ENCODE peak calls at places on chromosomes 16 and 17, in seven cellular contexts. Q, U, F, X, H, I and L are unnamed samples.

GRCh38 chr17:35709874-35710273 is 21.6 kb upstream of the RASL10B start:
- DNase-seq in Q (no peak), U (no peak), F (no peak), X (no peak), H (no peak), I (no peak), L (no peak)

GRCh38 chr16:87003414-87003755 is 313.8 kb downstream of the C16orf95 start:
- DNase-seq in Q (no peak), U (no peak), F (no peak), X (no peak), H (no peak), I (no peak), L (no peak)

GRCh38 chr17:63390090-63390489 is 56.0 kb downstream of the CYB561 start:
- DNase-seq in Q (no peak), U (no peak), F (no peak), X (no peak), H (no peak), I (no peak), L (no peak)

GRCh38 chr16:87534030-87534653 is 41.3 kb upstream of the ZCCHC14 start:
- DNase-seq in Q (no peak), U (no peak), F (no peak), X (no peak), H (no peak), I (no peak), L (no peak)

GRCh38 chr17:76781056-76781982 is 43.4 kb downstream of the MFSD11 start:
- DNase-seq in Q (no peak), U (no peak), F (no peak), X (no peak), H (no peak), I (no peak), L (no peak)

GRCh38 chr17:45162022-45162687 is 480 bp downstream of the HEXIM2 start:
- DNase-seq in Q (no peak), U (no peak), F (no peak), X (no peak), H (no peak), I (no peak), L (peak; percentile 89)

GRCh38 chr17:1089915-1090314 is 89.9 kb downstream of the ABR start:
- DNase-seq in Q (no peak), U (no peak), F (no peak), X (no peak), H (no peak), I (no peak), L (no peak)

GRCh38 chr16:649646-650045 is 481 bp downstream of the WDR90 start:
- DNase-seq in Q (no peak), U (peak; percentile 74), F (no peak), X (no peak), H (no peak), I (no peak), L (no peak)

GRCh38 chr17:1174490-1174889 is 5.3 kb downstream of the ABR start:
- DNase-seq in Q (no peak), U (no peak), F (no peak), X (no peak), H (no peak), I (peak; percentile 46), L (no peak)

GRCh38 chr16:17282247-17282646 is 188.5 kb downstream of the XYLT1 start:
- DNase-seq in Q (no peak), U (no peak), F (no peak), X (no peak), H (no peak), I (no peak), L (no peak)

GRCh38 chr16:86579268-86580062 is 1.1 kb downstream of the FOXL1 start:
- DNase-seq in Q (no peak), U (no peak), F (no peak), X (no peak), H (no peak), I (no peak), L (peak; percentile 65)

GRCh38 chr17:32445075-32445427 is 741 bp downstream of the PSMD11 start:
- DNase-seq in Q (no peak), U (no peak), F (peak; percentile 28), X (peak; percentile 24), H (no peak), I (no peak), L (no peak)

GRCh38 chr17:81667754-81668153 is 1.2 kb downstream of the CCDC137 start:
- DNase-seq in Q (no peak), U (peak; percentile 55), F (no peak), X (no peak), H (no peak), I (no peak), L (no peak)

GRCh38 chr17:52477824-52478614 is 319.5 kb upstream of the CA10 start:
- DNase-seq in Q (no peak), U (no peak), F (no peak), X (no peak), H (no peak), I (no peak), L (no peak)

GRCh38 chr16:64700628-64701027 is 421.2 kb downstream of the CDH11 start:
- DNase-seq in Q (no peak), U (no peak), F (no peak), X (no peak), H (no peak), I (no peak), L (no peak)

GRCh38 chr16:27689711-27690110 is 139.8 kb downstream of the KATNIP start:
- DNase-seq in Q (no peak), U (no peak), F (no peak), X (no peak), H (no peak), I (no peak), L (peak; percentile 37)

GRCh38 chr16:66740533-66740932 is 10.9 kb downstream of the DYNC1LI2 start:
- DNase-seq in Q (no peak), U (no peak), F (no peak), X (no peak), H (no peak), I (no peak), L (no peak)

GRCh38 chr17:2780931-2781454 is 15.2 kb upstream of the RAP1GAP2 start:
- DNase-seq in Q (no peak), U (no peak), F (no peak), X (no peak), H (no peak), I (no peak), L (no peak)

GRCh38 chr16:58502217-58502921 is 2.4 kb downstream of the NDRG4 start:
- DNase-seq in Q (no peak), U (no peak), F (no peak), X (no peak), H (no peak), I (no peak), L (peak; percentile 60)

GRCh38 chr16:11582157-11582814 is 4.4 kb downstream of the LITAF start:
- DNase-seq in Q (no peak), U (no peak), F (no peak), X (no peak), H (no peak), I (no peak), L (no peak)

DNA sequence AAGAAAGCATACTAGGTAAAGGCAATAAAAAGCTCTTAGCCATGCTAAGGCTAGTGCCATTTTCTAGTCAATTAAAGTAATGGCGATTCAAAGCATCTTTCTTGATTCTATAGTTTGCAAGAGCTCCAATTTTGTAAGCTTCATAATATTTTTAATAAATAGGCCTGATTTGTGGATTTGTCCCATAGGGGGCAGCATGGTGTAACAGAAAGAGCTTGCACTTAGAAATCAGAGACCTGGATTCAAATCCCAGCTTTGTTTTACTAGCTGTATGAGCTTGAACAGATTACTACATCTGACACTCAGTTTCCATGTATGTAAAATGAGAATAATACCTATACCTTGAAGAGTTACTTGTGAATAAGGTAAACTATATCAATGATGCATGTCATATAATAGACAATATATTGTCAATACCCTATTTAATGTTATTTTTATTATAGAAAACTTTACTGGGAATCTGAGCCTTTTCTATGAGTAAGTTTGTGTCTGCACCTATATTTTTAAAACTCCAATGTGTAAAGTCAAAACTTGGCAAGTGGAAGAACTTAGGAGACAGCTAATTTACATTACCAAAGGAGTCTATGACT is 93.6 kb upstream of the NOG start:
- DNase-seq in Q (no peak), U (no peak), F (no peak), X (no peak), H (no peak), I (peak; percentile 15), L (no peak)
- TF ChIP-seq CTCF in Q (no peak), U (peak; percentile 73), F (peak; percentile 10), X (peak; percentile 38), H (no peak), I (peak; percentile 42), L (no peak)

GRCh38 chr17:72562628-72563188 is 441.9 kb downstream of the SOX9 start:
- DNase-seq in Q (no peak), U (no peak), F (no peak), X (no peak), H (no peak), I (no peak), L (no peak)

GRCh38 chr17:72558971-72559476 is 438.2 kb downstream of the SOX9 start:
- DNase-seq in Q (no peak), U (no peak), F (no peak), X (no peak), H (no peak), I (no peak), L (no peak)

GRCh38 chr17:72561680-72562079 is 440.9 kb downstream of the SOX9 start:
- DNase-seq in Q (no peak), U (no peak), F (no peak), X (no peak), H (no peak), I (no peak), L (no peak)

GRCh38 chr17:72560303-72561247 is 439.8 kb downstream of the SOX9 start:
- DNase-seq in Q (no peak), U (peak; percentile 88), F (peak; percentile 77), X (peak; percentile 48), H (no peak), I (peak; percentile 30), L (no peak)

GRCh38 chr17:72561266-72561665 is 440.4 kb downstream of the SOX9 start:
- DNase-seq in Q (no peak), U (no peak), F (no peak), X (no peak), H (no peak), I (no peak), L (no peak)
- H3K4me3 ChIP-seq in Q (no peak overlapping the region), U (no peak overlapping the region), F (no peak overlapping the region), X (no peak overlapping the region), H (no peak overlapping the region), I (no peak overlapping the region), L (no peak overlapping the region)

DNA sequence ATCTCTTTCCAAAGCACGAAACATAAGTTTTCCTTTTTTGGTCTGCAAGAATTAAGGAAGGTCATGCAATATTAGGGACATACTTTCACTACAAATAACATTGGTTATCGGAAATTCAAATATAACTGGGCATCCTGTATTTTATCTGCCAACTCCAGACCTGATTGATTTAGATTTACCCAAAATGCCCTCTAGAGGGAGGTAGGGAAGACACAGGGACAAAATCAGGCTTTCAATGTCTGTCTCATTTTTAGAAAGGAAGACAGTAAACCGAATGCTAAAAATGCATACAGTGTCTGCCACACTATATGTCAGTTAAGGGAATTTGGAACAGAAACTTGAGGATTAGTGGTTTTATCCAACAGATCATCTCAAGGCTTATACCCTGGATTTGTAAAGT is 161.7 kb upstream of the SOX9 start:
- DNase-seq in Q (no peak), U (peak; percentile 40), F (no peak), X (no peak), H (no peak), I (no peak), L (no peak)
- TF ChIP-seq CTCF in Q (no peak), U (peak; percentile 64), F (peak; percentile 48), X (peak; percentile 46), H (no peak), I (peak; percentile 48), L (no peak)

DNA sequence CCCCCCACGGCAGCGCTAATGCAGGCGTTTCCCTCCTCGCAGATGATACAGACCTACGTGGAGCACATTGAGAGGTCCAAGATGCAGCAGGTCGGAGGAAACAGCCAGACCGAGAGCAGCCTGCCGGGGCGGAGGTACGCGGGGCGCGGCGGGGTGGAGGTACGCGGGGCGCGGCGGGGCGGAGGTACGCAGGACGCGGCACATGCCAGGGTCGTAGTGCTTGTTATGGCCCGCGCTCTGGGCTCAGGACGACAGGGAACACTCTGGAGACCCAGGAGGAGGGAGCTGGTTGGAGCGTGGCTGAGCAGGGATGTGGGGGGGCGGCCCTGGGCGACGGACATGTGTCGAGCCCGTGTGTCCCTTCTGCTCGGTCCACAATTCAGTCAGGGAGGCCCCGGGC is 23.4 kb downstream of the MAPK8IP3 start:
- DNase-seq in Q (no peak), U (no peak), F (no peak), X (no peak), H (no peak), I (no peak), L (no peak)
- H3K4me3 ChIP-seq in Q (no peak overlapping the region), U (no peak overlapping the region), F (no peak overlapping the region), X (no peak overlapping the region), H (no peak overlapping the region), I (no peak overlapping the region), L (no peak overlapping the region)